ENCODE peak calls at places on chromosomes 3 and 15, in seven cellular contexts. F is naive thymus-derived CD4-positive, alpha-beta T cell; B is uterus; L is trophoblast cell; K is breast epithelium; V is vagina; E is psoas muscle. X is an unnamed sample.
A peak's percentile ranks its signal among the peaks of the same experiment; 100 is the strongest.

GRCh38 chr3:71831599-71831998 is 46.7 kb upstream of the PROK2 start:
- DNase-seq in F (no peak), B (no peak), L (peak; percentile 33), K (no peak), V (no peak), E (no peak), X (no peak)

GRCh38 chr3:43729707-43730399 is 39.1 kb downstream of the ABHD5 start:
- DNase-seq in F (no peak), B (no peak), L (no peak), K (no peak), V (no peak), E (no peak), X (no peak)

GRCh38 chr15:74631935-74632560 is 16.4 kb downstream of the CLK3 start:
- DNase-seq in F (peak; percentile 26), B (peak; percentile 47), L (peak; percentile 73), K (no peak), V (no peak), E (peak; percentile 81), X (peak; percentile 26)

GRCh38 chr3:51568041-51568440 is 29.5 kb downstream of the RAD54L2 start:
- DNase-seq in F (no peak), B (no peak), L (no peak), K (no peak), V (no peak), E (no peak), X (no peak)

GRCh38 chr3:133377396-133377795 is 22.5 kb upstream of the BFSP2 start:
- DNase-seq in F (no peak), B (no peak), L (peak; percentile 63), K (no peak), V (no peak), E (no peak), X (no peak)

GRCh38 chr15:29935296-29936020 is 113.2 kb upstream of the TJP1 start:
- DNase-seq in F (no peak), B (no peak), L (peak; percentile 94), K (no peak), V (no peak), E (no peak), X (no peak)

GRCh38 chr3:185402561-185402960 is 39.6 kb downstream of the MAP3K13 start:
- DNase-seq in F (no peak), B (no peak), L (no peak), K (no peak), V (no peak), E (no peak), X (no peak)

GRCh38 chr3:58531555-58531954 is 5.4 kb downstream of the ACOX2 start:
- DNase-seq in F (no peak), B (no peak), L (no peak), K (no peak), V (no peak), E (no peak), X (no peak)

GRCh38 chr3:11096266-11097135 is 57.8 kb upstream of the HRH1 start:
- DNase-seq in F (no peak), B (peak; percentile 89), L (peak; percentile 59), K (no peak), V (no peak), E (peak; percentile 77), X (no peak)

GRCh38 chr3:114455432-114455831 is 161.6 kb downstream of the TIGIT start:
- DNase-seq in F (no peak), B (no peak), L (no peak), K (no peak), V (no peak), E (no peak), X (no peak)

GRCh38 chr3:171269557-171269956 is 190.6 kb downstream of the TNIK start:
- DNase-seq in F (no peak), B (no peak), L (no peak), K (no peak), V (no peak), E (no peak), X (peak; percentile 62)

GRCh38 chr15:62110000-62110851 is 43.4 kb downstream of the C2CD4A start:
- DNase-seq in F (no peak), B (no peak), L (no peak), K (no peak), V (no peak), E (peak; percentile 57), X (no peak)

GRCh38 chr3:42830437-42831320 is 21.4 kb downstream of the ACKR2 start:
- DNase-seq in F (no peak), B (no peak), L (peak; percentile 55), K (no peak), V (no peak), E (no peak), X (no peak)

GRCh38 chr3:18071833-18072232 is 329.4 kb upstream of the TBC1D5 start:
- DNase-seq in F (no peak), B (no peak), L (no peak), K (no peak), V (no peak), E (no peak), X (no peak)

GRCh38 chr3:53158700-53159414 is 2.2 kb upstream of the PRKCD start:
- DNase-seq in F (no peak), B (no peak), L (no peak), K (no peak), V (no peak), E (no peak), X (no peak)

GRCh38 chr15:91116379-91117067 is 16.5 kb downstream of the SV2B start:
- DNase-seq in F (no peak), B (no peak), L (no peak), K (no peak), V (no peak), E (no peak), X (no peak)

GRCh38 chr3:9732080-9732752 is 681 bp downstream of the BRPF1 start:
- DNase-seq in F (no peak), B (no peak), L (peak; percentile 37), K (no peak), V (no peak), E (no peak), X (peak; percentile 70)

GRCh38 chr3:180063783-180064182 is 27.0 kb upstream of the PEX5L start:
- DNase-seq in F (no peak), B (no peak), L (no peak), K (no peak), V (no peak), E (no peak), X (no peak)

GRCh38 chr3:73432021-73432722 is 192.6 kb downstream of the PDZRN3 start:
- DNase-seq in F (no peak), B (peak; percentile 56), L (peak; percentile 71), K (no peak), V (peak; percentile 85), E (no peak), X (no peak)

GRCh38 chr3:141680620-141681389 is 57.3 kb upstream of the RNF7 start:
- DNase-seq in F (no peak), B (peak; percentile 23), L (no peak), K (no peak), V (peak; percentile 44), E (no peak), X (no peak)

GRCh38 chr3:4833471-4833870 is 145.8 kb upstream of the BHLHE40 start:
- DNase-seq in F (no peak), B (no peak), L (no peak), K (no peak), V (no peak), E (no peak), X (no peak)

GRCh38 chr3:4828279-4829030 is 150.8 kb upstream of the BHLHE40 start:
- DNase-seq in F (no peak), B (no peak), L (no peak), K (no peak), V (no peak), E (peak; percentile 59), X (no peak)

GRCh38 chr3:4827767-4828166 is 151.5 kb upstream of the BHLHE40 start:
- DNase-seq in F (no peak), B (no peak), L (no peak), K (no peak), V (no peak), E (no peak), X (no peak)

GRCh38 chr3:4829031-4829394 is 150.2 kb upstream of the BHLHE40 start:
- DNase-seq in F (no peak), B (no peak), L (no peak), K (no peak), V (no peak), E (no peak), X (no peak)

DNA sequence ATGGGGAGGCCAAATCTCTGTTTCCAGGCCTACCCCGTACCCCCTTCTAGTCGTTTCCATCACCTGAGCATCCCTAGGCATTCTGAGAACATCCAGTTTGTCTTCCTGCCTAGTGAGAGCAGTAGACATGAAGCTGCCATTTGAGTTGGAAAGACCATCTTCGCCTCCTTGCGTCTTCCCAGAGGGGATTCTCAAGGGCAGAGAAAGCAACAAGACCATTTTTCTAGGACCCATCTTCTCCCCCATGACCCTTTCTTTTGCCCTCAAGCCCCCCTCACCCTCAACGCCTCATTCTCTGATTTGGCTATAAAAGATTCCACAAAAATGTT is 148.7 kb upstream of the BHLHE40 start:
- DNase-seq in F (no peak), B (no peak), L (no peak), K (no peak), V (no peak), E (no peak), X (no peak)
- H3K4me1 ChIP-seq in F (peaks cover 65% of the 10 kb centered on the region), B (no peaks in the 10 kb centered on the region), L (peaks cover 32% of the 10 kb centered on the region), K (peaks cover 8% of the 10 kb centered on the region), V (peaks cover 65% of the 10 kb centered on the region), E (peaks cover 31% of the 10 kb centered on the region), X (peaks cover 84% of the 10 kb centered on the region)

DNA sequence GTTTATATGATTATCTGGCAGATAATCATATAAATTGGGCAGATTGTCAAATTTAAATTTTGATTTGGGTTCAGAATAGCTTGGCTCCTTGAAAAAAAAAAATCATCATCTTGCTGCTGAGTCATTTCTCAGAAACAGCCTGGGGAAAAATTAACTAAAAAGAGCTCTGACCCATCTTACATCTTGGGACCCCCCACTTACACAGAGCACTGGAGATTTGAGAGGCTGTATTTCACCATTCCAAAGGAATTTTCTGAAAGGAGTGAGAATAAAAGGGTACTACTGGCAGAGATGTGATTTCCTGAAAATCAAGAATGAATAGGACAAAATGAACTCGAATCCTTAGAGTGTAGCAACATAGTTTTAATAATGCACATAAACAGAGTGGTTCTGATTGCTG is 97.6 kb downstream of the RFTN1 start:
- DNase-seq in F (no peak), B (no peak), L (no peak), K (no peak), V (no peak), E (no peak), X (no peak)
- H3K4me1 ChIP-seq in F (no peaks in the 10 kb centered on the region), B (no peaks in the 10 kb centered on the region), L (no peaks in the 10 kb centered on the region), K (no peaks in the 10 kb centered on the region), V (no peaks in the 10 kb centered on the region), E (peaks cover 19% of the 10 kb centered on the region), X (no peaks in the 10 kb centered on the region)

GRCh38 chr3:159859424-159859823 is 129.2 kb upstream of the IL12A start:
- DNase-seq in F (no peak), B (no peak), L (no peak), K (no peak), V (no peak), E (no peak), X (no peak)
- H3K4me1 ChIP-seq in F (no peaks in the 10 kb centered on the region), B (no peaks in the 10 kb centered on the region), L (peaks cover 29% of the 10 kb centered on the region), K (no peaks in the 10 kb centered on the region), V (peaks cover 41% of the 10 kb centered on the region), E (peaks cover 76% of the 10 kb centered on the region), X (no peaks in the 10 kb centered on the region)

DNA sequence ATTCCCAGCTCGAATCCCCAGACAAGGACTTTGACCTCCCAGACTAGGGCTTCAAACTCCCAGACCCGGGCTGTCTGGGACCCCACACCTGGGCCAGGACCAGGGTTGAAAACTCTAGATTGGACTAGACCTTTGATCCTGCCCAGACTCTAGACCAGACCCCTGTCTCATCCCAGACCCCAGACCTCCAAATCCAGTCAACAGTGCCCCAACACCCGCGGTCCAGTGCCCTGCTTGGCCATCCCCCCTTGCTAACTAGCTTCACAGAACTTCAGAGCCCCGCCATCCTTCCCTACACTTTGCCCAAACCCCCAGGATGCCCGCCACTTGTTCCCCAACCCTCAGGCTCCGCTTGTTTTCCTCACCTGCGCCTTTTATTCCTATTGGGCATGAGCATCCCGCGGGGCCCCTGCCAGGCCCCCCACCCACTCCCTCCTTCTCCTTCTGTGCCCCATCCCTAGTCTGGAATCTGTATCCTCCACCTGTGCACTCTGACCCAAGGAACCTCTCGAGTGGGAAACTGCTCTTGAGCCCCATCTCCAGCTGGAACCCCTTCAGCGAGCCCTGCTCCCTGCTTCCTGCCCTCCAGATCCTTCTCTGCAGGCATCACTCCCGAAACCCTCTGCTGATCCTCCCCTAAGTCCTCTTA is 604 bp downstream of the GNAI2 start:
- DNase-seq in F (no peak), B (no peak), L (peak; percentile 34), K (no peak), V (no peak), E (no peak), X (no peak)
- H3K4me1 ChIP-seq in F (peaks cover 37% of the 10 kb centered on the region), B (peaks cover 6% of the 10 kb centered on the region), L (peaks cover 24% of the 10 kb centered on the region), K (peaks cover 21% of the 10 kb centered on the region), V (peaks cover 62% of the 10 kb centered on the region), E (peaks cover 20% of the 10 kb centered on the region), X (peaks cover 54% of the 10 kb centered on the region)

X was measured in CD4-positive, CD25-positive, alpha-beta regulatory T cell.